ENCODE peak calls at places on chromosomes 6 and 20, in five cellular contexts. K is A549, I is H1, N is HepG2, A is K562. L is an unnamed sample.

GRCh38 chr6:148700713-148701392 is 46.0 kb upstream of the UST start:
- DNase-seq in K (no peak), I (no peak), N (no peak), A (no peak), L (peak)

GRCh38 chr6:110140650-110141049 is 38.8 kb downstream of the WASF1 start:
- DNase-seq in K (peak), I (no peak), N (no peak), A (no peak), L (peak)

GRCh38 chr20:57109151-57109953 is 157.1 kb downstream of the BMP7 start:
- DNase-seq in K (no peak), I (no peak), N (peak), A (no peak), L (no peak)

GRCh38 chr6:137363805-137364138 is 130.4 kb downstream of the OLIG3 start:
- DNase-seq in K (no peak), I (no peak), N (peak), A (no peak), L (no peak)

GRCh38 chr6:48658910-48659309 is 547.9 kb upstream of the PTCHD4 start:
- DNase-seq in K (no peak), I (no peak), N (no peak), A (no peak), L (no peak)

GRCh38 chr6:113004691-113005270 is 657.7 kb downstream of the RFPL4B start:
- DNase-seq in K (no peak), I (no peak), N (no peak), A (no peak), L (peak)

GRCh38 chr6:134464690-134465411 is 146.9 kb upstream of the SGK1 start:
- DNase-seq in K (peak), I (no peak), N (no peak), A (no peak), L (peak)

GRCh38 chr6:16510245-16510644 is 251.0 kb downstream of the ATXN1 start:
- DNase-seq in K (no peak), I (no peak), N (no peak), A (no peak), L (no peak)

GRCh38 chr6:90219168-90219985 is 77.3 kb downstream of the BACH2 start:
- DNase-seq in K (no peak), I (no peak), N (no peak), A (peak), L (peak)

GRCh38 chr6:90714319-90714718 is 127.4 kb upstream of the MAP3K7 start:
- DNase-seq in K (no peak), I (no peak), N (no peak), A (no peak), L (peak)

GRCh38 chr6:160996316-160996715 is 4.7 kb downstream of the MAP3K4 start:
- DNase-seq in K (no peak), I (no peak), N (no peak), A (no peak), L (no peak)

GRCh38 chr6:56541736-56542366 is 100.8 kb downstream of the DST start:
- DNase-seq in K (no peak), I (no peak), N (peak), A (no peak), L (no peak)

GRCh38 chr6:88238065-88238464 is 71.9 kb upstream of the CNR1 start:
- DNase-seq in K (peak), I (peak), N (peak), A (peak), L (no peak)

GRCh38 chr6:7143161-7143974 is 35.6 kb downstream of the RREB1 start:
- DNase-seq in K (no peak), I (no peak), N (peak), A (peak), L (no peak)

GRCh38 chr6:3631862-3632261 is 119.7 kb downstream of the PXDC1 start:
- DNase-seq in K (peak), I (no peak), N (no peak), A (no peak), L (no peak)

GRCh38 chr6:15389079-15389758 is 143.3 kb downstream of the JARID2 start:
- DNase-seq in K (no peak), I (no peak), N (no peak), A (no peak), L (peak)

GRCh38 chr6:152223622-152224021 is 413.5 kb downstream of the SYNE1 start:
- DNase-seq in K (no peak), I (no peak), N (peak), A (no peak), L (no peak)

GRCh38 chr6:138504764-138505689 is 5.7 kb upstream of the NHSL1 start:
- DNase-seq in K (no peak), I (no peak), N (no peak), A (no peak), L (no peak)

GRCh38 chr6:109252261-109253041 is 129.8 kb downstream of the CD164 start:
- DNase-seq in K (no peak), I (no peak), N (peak), A (no peak), L (no peak)

GRCh38 chr20:40860487-40860902 is 168.1 kb upstream of the TOP1 start:
- DNase-seq in K (no peak), I (no peak), N (no peak), A (no peak), L (peak)

GRCh38 chr20:53829706-53830521 is 236.3 kb upstream of the ZNF217 start:
- DNase-seq in K (peak), I (no peak), N (peak), A (peak), L (peak)

GRCh38 chr6:137115653-137116052 is 57.8 kb downstream of the IL22RA2 start:
- DNase-seq in K (no peak), I (no peak), N (no peak), A (no peak), L (no peak)

GRCh38 chr6:163710552-163710951 is 296.0 kb downstream of the QKI start:
- DNase-seq in K (no peak), I (no peak), N (no peak), A (peak), L (no peak)

GRCh38 chr20:51950926-51951325 is 148.6 kb upstream of the SALL4 start:
- DNase-seq in K (no peak), I (no peak), N (no peak), A (no peak), L (no peak)

GRCh38 chr20:17066955-17067354 is 159.9 kb upstream of the PCSK2 start:
- DNase-seq in K (no peak), I (no peak), N (no peak), A (no peak), L (peak)

DNA sequence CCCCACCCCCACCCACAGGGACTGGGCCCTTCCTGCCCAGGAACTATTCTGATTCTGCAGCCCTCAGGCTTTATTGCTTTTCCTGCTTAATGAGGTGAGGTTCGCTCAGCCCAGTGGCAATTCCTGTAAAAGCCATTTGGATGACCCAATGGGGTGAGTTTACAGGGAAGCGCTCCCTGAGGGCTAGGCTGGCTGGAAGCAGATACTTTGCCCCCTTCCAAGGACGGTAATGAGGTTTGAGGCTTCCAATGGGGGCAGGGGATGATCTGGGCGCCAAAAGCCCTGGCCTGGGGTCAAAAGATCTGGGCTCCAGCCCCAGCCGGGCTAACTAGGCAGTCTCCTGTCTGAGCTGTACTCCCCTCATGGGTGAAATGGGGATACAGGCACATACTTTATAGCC is 41.8 kb downstream of the RIPOR3 start:
- DNase-seq in K (no peak), I (no peak), N (no peak), A (no peak), L (no peak)
- TF ChIP-seq MAFK in K (no peak), I (no peak), N (no peak), A (no peak), L (no peak)

DNA sequence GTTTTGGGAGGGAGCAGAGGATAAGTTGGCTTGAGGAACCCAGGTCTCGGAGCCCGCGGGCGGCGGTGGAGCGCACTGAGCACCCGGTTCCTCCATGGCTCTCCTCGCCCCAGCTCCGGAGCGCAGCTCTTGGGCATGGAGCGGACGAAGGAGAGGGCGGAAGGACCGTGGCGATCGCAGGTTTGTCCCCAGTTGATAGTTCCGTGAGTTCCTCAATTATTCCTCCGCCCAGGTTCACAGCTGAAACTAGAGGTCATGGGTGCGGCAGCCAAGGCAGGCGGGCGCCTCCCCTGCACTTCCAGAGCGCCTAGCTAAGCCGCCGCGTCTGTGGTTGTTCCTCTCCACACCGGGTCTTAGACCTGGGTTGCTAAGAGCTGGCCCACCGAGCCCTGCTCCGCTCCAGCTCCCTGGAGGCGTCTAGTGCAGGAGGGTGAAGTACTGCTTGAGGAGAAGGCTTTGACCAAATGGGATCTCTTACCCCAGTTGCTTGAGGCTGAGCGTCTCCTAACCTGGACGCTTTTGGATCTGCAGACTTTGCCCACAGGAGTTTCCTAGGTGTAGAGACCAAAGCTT is at the start of gene HTR1B:
- DNase-seq in K (peak), I (peak), N (no peak), A (no peak), L (peak)
- TF ChIP-seq MAFK in K (no peak), I (no peak), N (no peak), A (no peak), L (no peak)

GRCh38 chr20:1373614-1374013 is 19.2 kb downstream of the FKBP1A start:
- DNase-seq in K (no peak), I (peak), N (no peak), A (no peak), L (no peak)
- TF ChIP-seq MAFK in K (no peak), I (no peak), N (no peak), A (no peak), L (no peak)

GRCh38 chr20:32536861-32537656 is 48.1 kb downstream of the NOL4L start:
- DNase-seq in K (no peak), I (no peak), N (no peak), A (peak), L (no peak)

GRCh38 chr20:32537657-32538525 is 47.2 kb downstream of the NOL4L start:
- DNase-seq in K (no peak), I (no peak), N (no peak), A (peak), L (no peak)

GRCh38 chr20:32539817-32540675 is 45.1 kb downstream of the NOL4L start:
- DNase-seq in K (no peak), I (no peak), N (peak), A (peak), L (no peak)

GRCh38 chr20:32539063-32539816 is 45.9 kb downstream of the NOL4L start:
- DNase-seq in K (no peak), I (no peak), N (no peak), A (peak), L (no peak)

GRCh38 chr20:32538526-32538918 is 46.6 kb downstream of the NOL4L start:
- DNase-seq in K (no peak), I (no peak), N (no peak), A (no peak), L (no peak)
- TF ChIP-seq MAFK in K (no peak), I (no peak), N (no peak), A (no peak), L (no peak)

GRCh38 chr6:10407674-10408054 is 7.2 kb downstream of the TFAP2A start:
- DNase-seq in K (no peak), I (no peak), N (no peak), A (no peak), L (no peak)
- TF ChIP-seq MAFK in K (no peak), I (no peak), N (no peak), A (no peak), L (no peak)

L was measured in IMR-90.